ENCODE peak calls at places on chromosomes 3 and 15, in seven cellular contexts. J, X, V, Q, D, T and U are unnamed samples.

GRCh38 chr3:145536461-145536860 is 624.5 kb downstream of the PLOD2 start:
- DNase-seq in J (no peak), X (no peak), V (no peak), Q (no peak), D (no peak), T (no peak), U (no peak)

GRCh38 chr3:142844339-142844977 is 44.4 kb downstream of the PCOLCE2 start:
- DNase-seq in J (peak; percentile 25), X (peak; percentile 16), V (peak; percentile 60), Q (peak; percentile 48), D (no peak), T (no peak), U (peak; percentile 65)

GRCh38 chr3:98897701-98898100 is 3.8 kb downstream of the DCBLD2 start:
- DNase-seq in J (no peak), X (no peak), V (no peak), Q (no peak), D (no peak), T (no peak), U (no peak)

GRCh38 chr3:163953526-163953925 is 1124.8 kb downstream of the SI start:
- DNase-seq in J (no peak), X (no peak), V (no peak), Q (no peak), D (no peak), T (no peak), U (no peak)

GRCh38 chr3:129542747-129543146 is 228 bp upstream of the H1-8 start:
- DNase-seq in J (no peak), X (no peak), V (no peak), Q (no peak), D (no peak), T (no peak), U (no peak)

GRCh38 chr3:43034911-43035310 is 55.8 kb downstream of the GASK1A start:
- DNase-seq in J (no peak), X (no peak), V (no peak), Q (no peak), D (no peak), T (no peak), U (no peak)

GRCh38 chr15:47987908-47988532 is 132.8 kb upstream of the SLC24A5 start:
- DNase-seq in J (peak; percentile 45), X (peak; percentile 35), V (peak; percentile 17), Q (peak; percentile 0), D (no peak), T (peak; percentile 38), U (peak; percentile 75)

GRCh38 chr3:64674591-64675076 is 13.2 kb downstream of the ADAMTS9 start:
- DNase-seq in J (peak; percentile 56), X (no peak), V (no peak), Q (no peak), D (no peak), T (no peak), U (no peak)

GRCh38 chr3:13415236-13416001 is 4.7 kb downstream of the NUP210 start:
- DNase-seq in J (no peak), X (no peak), V (no peak), Q (no peak), D (no peak), T (no peak), U (no peak)

GRCh38 chr15:95169701-95170459 is 938.5 kb downstream of the MCTP2 start:
- DNase-seq in J (no peak), X (no peak), V (peak; percentile 60), Q (no peak), D (no peak), T (no peak), U (peak; percentile 40)

GRCh38 chr3:47961815-47962606 is 54.2 kb downstream of the MAP4 start:
- DNase-seq in J (peak; percentile 51), X (no peak), V (peak; percentile 50), Q (no peak), D (no peak), T (no peak), U (no peak)

GRCh38 chr3:134309987-134310700 is 59.5 kb upstream of the RYK start:
- DNase-seq in J (no peak), X (peak; percentile 93), V (no peak), Q (no peak), D (no peak), T (no peak), U (peak; percentile 95)

GRCh38 chr3:122578110-122578740 is 775 bp downstream of the PARP15 start:
- DNase-seq in J (no peak), X (no peak), V (no peak), Q (no peak), D (no peak), T (no peak), U (no peak)

GRCh38 chr3:63824309-63824708 is 5.2 kb downstream of the C3orf49 start:
- DNase-seq in J (no peak), X (no peak), V (no peak), Q (no peak), D (no peak), T (no peak), U (no peak)

GRCh38 chr15:69384626-69385025 is 29.5 kb upstream of the KIF23 start:
- DNase-seq in J (no peak), X (no peak), V (no peak), Q (no peak), D (no peak), T (no peak), U (no peak)

GRCh38 chr3:53844262-53845102 is 1.7 kb downstream of the CHDH start:
- DNase-seq in J (no peak), X (peak; percentile 85), V (no peak), Q (no peak), D (no peak), T (no peak), U (no peak)

GRCh38 chr3:53846851-53847155 is 435 bp downstream of the IL17RB start:
- DNase-seq in J (no peak), X (no peak), V (no peak), Q (no peak), D (no peak), T (no peak), U (no peak)

GRCh38 chr3:53845103-53845880 is 927 bp downstream of the CHDH start:
- DNase-seq in J (no peak), X (peak; percentile 47), V (peak; percentile 22), Q (peak; percentile 49), D (peak; percentile 46), T (no peak), U (peak; percentile 61)

GRCh38 chr3:53846134-53846850 is at the start of the genes CHDH and IL17RB:
- DNase-seq in J (peak; percentile 83), X (peak; percentile 77), V (peak; percentile 35), Q (peak; percentile 38), D (no peak), T (no peak), U (peak; percentile 92)

DNA sequence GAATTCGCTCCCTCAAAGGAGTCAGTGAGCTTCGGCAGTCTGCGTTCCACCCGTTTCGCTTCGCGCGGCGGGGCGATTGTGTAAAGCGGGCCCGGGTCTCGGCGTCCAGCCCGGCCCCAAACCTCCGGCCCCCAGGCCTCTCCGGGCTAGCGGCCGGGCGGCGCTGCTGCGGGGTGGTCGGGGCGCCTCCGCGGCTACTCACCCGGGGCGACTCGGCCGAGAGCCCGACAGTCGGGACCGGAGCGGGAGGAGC is 412 bp downstream of the CHDH start:
- DNase-seq in J (peak; percentile 75), X (no peak), V (no peak), Q (no peak), D (no peak), T (no peak), U (no peak)
- TF ChIP-seq JUND in J (no peak), X (no peak), V (no peak), Q (no peak), D (no peak), T (no peak), U (no peak)

GRCh38 chr15:67857220-67857619 is 17.4 kb upstream of the RNU6-1 start:
- DNase-seq in J (no peak), X (no peak), V (no peak), Q (no peak), D (no peak), T (no peak), U (no peak)

GRCh38 chr15:67853454-67853853 is 13.6 kb upstream of the RNU6-1 start:
- DNase-seq in J (no peak), X (no peak), V (no peak), Q (no peak), D (no peak), T (no peak), U (peak; percentile 25)

GRCh38 chr15:67854358-67854757 is 14.5 kb upstream of the RNU6-1 start:
- DNase-seq in J (no peak), X (peak; percentile 72), V (peak; percentile 27), Q (no peak), D (no peak), T (peak; percentile 46), U (no peak)

GRCh38 chr15:67852433-67852832 is 12.6 kb upstream of the RNU6-1 start:
- DNase-seq in J (no peak), X (no peak), V (peak; percentile 58), Q (no peak), D (no peak), T (no peak), U (no peak)

GRCh38 chr15:67855842-67856241 is 16.0 kb upstream of the RNU6-1 start:
- DNase-seq in J (no peak), X (no peak), V (no peak), Q (no peak), D (no peak), T (peak; percentile 63), U (no peak)
- TF ChIP-seq JUND in J (no peak), X (no peak), V (no peak), Q (no peak), D (no peak), T (no peak), U (no peak)

DNA sequence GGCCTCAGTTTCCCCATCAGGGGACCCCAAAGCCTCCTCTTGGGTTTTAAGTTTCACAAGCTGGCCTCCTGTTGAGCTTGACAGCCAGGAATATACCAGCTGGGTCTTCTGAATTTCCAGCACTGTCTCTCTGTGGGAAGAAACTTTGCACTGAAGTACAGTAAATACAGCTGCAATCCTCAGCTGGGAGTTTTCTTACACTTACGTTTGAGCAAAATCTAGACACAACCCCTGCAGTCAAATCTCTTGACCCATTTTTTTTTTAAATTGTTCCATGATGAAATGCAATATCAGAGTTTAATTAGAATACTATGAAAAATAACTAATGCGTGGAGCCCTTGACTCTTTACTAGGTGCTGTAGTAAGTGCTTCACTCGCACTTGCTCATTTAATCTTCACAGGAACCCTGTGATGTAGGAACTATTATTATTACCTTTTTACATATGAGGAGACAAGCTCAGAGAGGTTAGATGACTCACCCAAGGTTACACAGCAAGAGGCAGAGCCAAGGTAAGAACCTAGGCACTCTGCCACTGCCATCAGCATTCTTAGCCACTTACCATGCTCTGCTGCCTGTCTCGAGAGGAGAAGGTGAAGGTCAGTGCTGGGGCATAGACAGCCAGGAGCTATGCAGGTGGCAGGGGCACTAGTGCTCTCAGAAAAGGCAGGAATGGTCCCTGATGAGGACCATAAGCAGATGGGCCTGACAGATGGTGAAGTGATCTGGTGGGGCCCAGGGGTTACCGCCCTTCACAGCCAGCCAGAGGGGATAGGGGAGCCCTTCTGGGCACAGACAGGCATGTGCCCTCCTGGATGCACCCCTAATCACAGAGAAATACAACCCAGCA is 26.6 kb downstream of the ABTB1 start:
- DNase-seq in J (no peak), X (no peak), V (no peak), Q (no peak), D (no peak), T (no peak), U (no peak)
- TF ChIP-seq JUND in J (no peak), X (no peak), V (no peak), Q (no peak), D (no peak), T (no peak), U (no peak)

DNA sequence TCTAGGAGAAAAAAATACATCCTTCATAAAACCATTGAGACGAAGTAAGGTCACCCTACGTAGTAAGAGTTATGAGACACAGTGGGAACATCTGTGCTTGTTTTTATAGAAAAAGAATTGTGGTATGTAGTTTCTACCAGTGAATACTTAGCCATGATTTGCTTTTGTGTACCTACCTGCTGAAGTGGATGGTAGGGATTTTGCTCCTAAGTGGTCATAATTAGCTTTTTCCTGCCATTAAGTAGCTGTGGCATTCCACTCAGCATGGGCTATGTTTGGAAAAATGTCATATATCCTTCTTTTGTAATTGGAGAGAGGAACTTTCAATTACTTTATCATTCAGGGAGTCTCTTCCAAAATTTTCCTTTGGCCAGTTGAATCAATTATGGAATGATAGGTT is 63.7 kb downstream of the CHD2 start:
- DNase-seq in J (no peak), X (no peak), V (no peak), Q (no peak), D (no peak), T (no peak), U (no peak)
- TF ChIP-seq JUND in J (no peak), X (no peak), V (no peak), Q (no peak), D (no peak), T (no peak), U (no peak)